ENCODE peak calls at places on chromosomes 5 and 9, in six cellular contexts. D is CD14-positive monocyte, M is brain microvascular endothelial cell, T is foreskin fibroblast, Y is endodermal cell, H is RWPE1. A is an unnamed sample.

GRCh38 chr5:142779163-142779562 is 9.0 kb downstream of the ARHGAP26 start:
- DNase-seq in D (no peak), M (peak), T (peak), Y (peak), H (peak), A (no peak)

GRCh38 chr9:90891656-90892055 is 90.0 kb downstream of the SYK start:
- DNase-seq in D (no peak), M (no peak), T (no peak), Y (peak), H (no peak), A (no peak)

GRCh38 chr9:34375901-34376595 is 650 bp downstream of the MYORG start:
- DNase-seq in D (no peak), M (no peak), T (peak), Y (peak), H (peak), A (no peak)

GRCh38 chr5:94832685-94833084 is 214.2 kb downstream of the SLF1 start:
- DNase-seq in D (no peak), M (no peak), T (no peak), Y (no peak), H (no peak), A (no peak)

GRCh38 chr5:177319913-177320588 is 8.4 kb upstream of the MXD3 start:
- DNase-seq in D (no peak), M (no peak), T (no peak), Y (no peak), H (no peak), A (no peak)

GRCh38 chr5:168773231-168773630 is 194.1 kb upstream of the PANK3 start:
- DNase-seq in D (no peak), M (no peak), T (no peak), Y (no peak), H (no peak), A (no peak)

GRCh38 chr9:126709241-126709640 is 95.5 kb downstream of the LMX1B start:
- DNase-seq in D (no peak), M (no peak), T (no peak), Y (no peak), H (no peak), A (no peak)

GRCh38 chr9:35193762-35194161 is 32.0 kb downstream of the UNC13B start:
- DNase-seq in D (no peak), M (no peak), T (peak), Y (no peak), H (no peak), A (no peak)

GRCh38 chr9:16090907-16091629 is 538.2 kb downstream of the CCDC171 start:
- DNase-seq in D (no peak), M (no peak), T (peak), Y (peak), H (no peak), A (no peak)

DNA sequence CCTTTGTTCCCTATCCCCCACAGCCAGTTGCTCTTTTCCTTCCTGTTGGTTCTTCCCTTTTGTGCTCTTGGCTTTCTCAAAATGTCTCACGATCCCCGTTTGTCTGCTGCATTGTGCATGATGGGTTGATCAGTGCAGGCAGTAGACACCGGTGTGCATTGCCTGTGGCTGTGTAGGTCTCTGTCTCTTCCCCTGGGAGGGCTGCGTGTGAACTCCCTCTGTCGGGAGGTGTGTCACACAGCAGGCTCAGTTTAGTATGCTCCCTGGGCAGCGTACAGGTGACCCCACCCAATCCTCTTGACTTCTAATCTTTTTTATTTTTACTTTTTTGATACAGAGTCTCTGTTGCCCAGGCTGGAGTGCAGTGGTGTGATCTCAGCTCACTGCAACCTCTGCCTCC is 265.3 kb downstream of the FSTL4 start:
- DNase-seq in D (no peak), M (no peak), T (no peak), Y (no peak), H (no peak), A (no peak)
- TF ChIP-seq CTCF in D (no peak), M (no peak), T (no peak), Y (peak), H (no peak), A (no peak)

DNA sequence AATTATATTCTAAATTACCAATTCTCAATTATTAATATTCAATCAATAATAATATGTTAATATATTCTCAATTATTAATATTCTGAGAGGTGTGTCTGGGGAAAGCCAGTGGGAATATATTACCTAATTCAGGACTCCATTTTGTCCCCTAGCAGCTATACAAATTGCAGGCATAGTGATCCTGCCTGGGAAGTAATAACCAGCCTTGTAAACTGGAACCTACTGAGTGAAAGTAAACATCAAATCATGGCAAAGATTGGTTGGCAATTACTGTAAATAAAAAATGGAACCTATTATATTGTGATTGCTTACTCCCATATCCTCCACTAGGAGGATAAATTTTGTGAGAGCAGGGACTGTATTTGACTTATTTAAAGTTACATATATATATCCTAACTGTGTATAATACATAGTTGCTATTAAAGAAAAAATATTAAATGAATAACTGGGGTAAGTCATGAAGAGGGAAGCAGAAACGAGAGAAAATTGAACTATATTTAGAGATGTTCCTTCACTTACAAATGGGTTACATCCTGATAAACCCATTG is 150.5 kb upstream of the ELL2 start:
- DNase-seq in D (no peak), M (no peak), T (peak), Y (no peak), H (no peak), A (no peak)
- TF ChIP-seq CTCF in D (no peak), M (no peak), T (no peak), Y (peak), H (no peak), A (peak)

GRCh38 chr9:74940600-74940999 is 12.1 kb downstream of the C9orf40 start:
- DNase-seq in D (no peak), M (no peak), T (peak), Y (no peak), H (no peak), A (no peak)
- TF ChIP-seq CTCF in D (no peak), M (no peak), T (no peak), Y (peak), H (no peak), A (peak)

DNA sequence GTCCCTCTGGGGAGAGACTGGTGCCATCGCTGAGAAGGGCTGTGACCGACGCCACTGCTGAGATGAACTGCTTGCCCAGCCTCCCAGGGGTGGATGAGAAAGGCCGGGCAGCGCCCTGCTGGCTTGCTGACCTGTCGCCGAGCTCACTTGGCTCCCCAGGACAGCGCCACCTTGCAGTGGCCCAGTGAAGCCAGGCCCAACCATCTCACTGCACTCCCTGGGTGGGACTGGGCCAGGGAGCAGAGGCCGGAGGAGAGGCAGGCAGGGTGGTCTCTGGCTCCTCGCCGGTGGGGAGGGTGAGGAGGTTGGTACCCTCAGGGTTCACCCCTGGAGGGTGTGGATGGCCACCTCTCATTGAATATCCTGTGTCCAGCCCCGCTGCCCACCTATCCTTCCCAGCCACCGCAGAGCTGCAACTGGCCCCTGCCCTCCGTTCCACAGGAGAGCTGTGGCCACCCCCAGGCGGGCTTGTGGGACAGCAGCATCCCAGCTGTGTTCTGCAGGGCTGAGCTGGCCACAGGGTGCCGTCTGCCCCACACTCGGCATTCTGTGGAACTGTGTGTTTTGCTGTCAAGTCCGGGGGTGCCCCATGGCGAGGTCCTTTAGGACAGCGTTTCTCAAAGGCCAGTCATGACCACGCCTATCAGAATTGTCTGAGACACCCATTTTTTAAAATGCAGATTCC is 41.0 kb upstream of the FCN2 start:
- DNase-seq in D (no peak), M (no peak), T (no peak), Y (peak), H (no peak), A (peak)
- TF ChIP-seq CTCF in D (no peak), M (peak), T (no peak), Y (peak), H (no peak), A (peak)